ENCODE peak calls at places on chromosomes 3 and 15, in seven cellular contexts. F is tibial nerve, M is fibroblast of lung, B is GM12878, A is SK-N-SH, H is psoas muscle, Q is hepatocyte. C is an unnamed sample.

GRCh38 chr3:107392549-107393165 is 15.4 kb downstream of the CCDC54 start:
- DNase-seq in F (no peak), M (peak; percentile 43), B (no peak), A (no peak), H (no peak), Q (no peak), C (no peak)

GRCh38 chr3:160448845-160449659 is 534 bp downstream of the TRIM59 start:
- DNase-seq in F (no peak), M (peak; percentile 67), B (no peak), A (peak; percentile 37), H (no peak), Q (no peak), C (no peak)

GRCh38 chr15:99076555-99077308 is 28.1 kb upstream of the SYNM start:
- DNase-seq in F (peak; percentile 64), M (peak; percentile 88), B (peak; percentile 74), A (peak; percentile 74), H (no peak), Q (peak; percentile 82), C (peak; percentile 63)

GRCh38 chr3:187994221-187995085 is 159.5 kb upstream of the LPP start:
- DNase-seq in F (no peak), M (peak; percentile 13), B (no peak), A (no peak), H (no peak), Q (no peak), C (no peak)

GRCh38 chr3:153574445-153574844 is 412.4 kb downstream of the RAP2B start:
- DNase-seq in F (no peak), M (peak; percentile 24), B (no peak), A (no peak), H (no peak), Q (no peak), C (no peak)

GRCh38 chr3:189652042-189652441 is 20.9 kb downstream of the TP63 start:
- DNase-seq in F (no peak), M (peak; percentile 8), B (no peak), A (peak; percentile 0), H (no peak), Q (peak; percentile 21), C (peak; percentile 60)

GRCh38 chr15:101371519-101371918 is 76.5 kb upstream of the SNRPA1 start:
- DNase-seq in F (no peak), M (no peak), B (no peak), A (no peak), H (no peak), Q (no peak), C (no peak)

GRCh38 chr3:179330438-179330837 is 7.6 kb downstream of the ZNF639 start:
- DNase-seq in F (no peak), M (peak; percentile 13), B (no peak), A (no peak), H (no peak), Q (no peak), C (no peak)

GRCh38 chr3:142244056-142244455 is 18.7 kb upstream of the GK5 start:
- DNase-seq in F (no peak), M (no peak), B (no peak), A (no peak), H (no peak), Q (no peak), C (no peak)

GRCh38 chr15:34853001-34853758 is 57.8 kb upstream of the ACTC1 start:
- DNase-seq in F (no peak), M (peak; percentile 83), B (no peak), A (no peak), H (no peak), Q (no peak), C (no peak)

GRCh38 chr15:85778107-85778776 is 16.5 kb downstream of the KLHL25 start:
- DNase-seq in F (no peak), M (no peak), B (no peak), A (no peak), H (no peak), Q (no peak), C (no peak)

GRCh38 chr3:158260392-158260791 is 150.5 kb downstream of the RSRC1 start:
- DNase-seq in F (no peak), M (no peak), B (no peak), A (no peak), H (no peak), Q (no peak), C (no peak)

GRCh38 chr3:66037986-66038369 is 740 bp downstream of the MAGI1 start:
- DNase-seq in F (no peak), M (no peak), B (no peak), A (peak; percentile 64), H (peak; percentile 27), Q (peak; percentile 38), C (no peak)

GRCh38 chr15:49225572-49226281 is 55.7 kb downstream of the GALK2 start:
- DNase-seq in F (no peak), M (peak; percentile 54), B (no peak), A (peak; percentile 14), H (no peak), Q (peak; percentile 45), C (peak; percentile 48)

GRCh38 chr3:46065751-46066256 is 38.5 kb upstream of the XCR1 start:
- DNase-seq in F (no peak), M (no peak), B (no peak), A (no peak), H (no peak), Q (no peak), C (no peak)
- TF ChIP-seq CTCF in F (no peak), M (no peak), B (no peak), A (no peak), H (no peak), Q (no peak), C (no peak)

GRCh38 chr3:46946856-46947544 is 29.5 kb downstream of the CCDC12 start:
- DNase-seq in F (no peak), M (peak; percentile 17), B (no peak), A (peak; percentile 80), H (peak; percentile 51), Q (peak; percentile 71), C (no peak)

GRCh38 chr3:46947981-46948791 is 28.4 kb downstream of the CCDC12 start:
- DNase-seq in F (no peak), M (peak; percentile 28), B (no peak), A (peak; percentile 53), H (peak; percentile 46), Q (peak; percentile 91), C (peak; percentile 90)

GRCh38 chr3:46946416-46946815 is 30.1 kb downstream of the CCDC12 start:
- DNase-seq in F (no peak), M (no peak), B (no peak), A (no peak), H (no peak), Q (peak; percentile 57), C (no peak)

GRCh38 chr3:46948830-46949671 is 27.5 kb downstream of the CCDC12 start:
- DNase-seq in F (no peak), M (no peak), B (no peak), A (no peak), H (no peak), Q (peak; percentile 63), C (peak; percentile 71)

GRCh38 chr3:46947545-46947899 is 29.0 kb downstream of the CCDC12 start:
- DNase-seq in F (no peak), M (no peak), B (no peak), A (no peak), H (no peak), Q (no peak), C (no peak)
- H3K4me1 ChIP-seq in F (peaks cover 84% of the 10 kb centered on the region), M (peaks cover 2% of the 10 kb centered on the region), B (peaks cover 38% of the 10 kb centered on the region), A (peaks cover 42% of the 10 kb centered on the region), H (peaks cover 84% of the 10 kb centered on the region), Q (peaks cover 79% of the 10 kb centered on the region), C (peaks cover 70% of the 10 kb centered on the region)

DNA sequence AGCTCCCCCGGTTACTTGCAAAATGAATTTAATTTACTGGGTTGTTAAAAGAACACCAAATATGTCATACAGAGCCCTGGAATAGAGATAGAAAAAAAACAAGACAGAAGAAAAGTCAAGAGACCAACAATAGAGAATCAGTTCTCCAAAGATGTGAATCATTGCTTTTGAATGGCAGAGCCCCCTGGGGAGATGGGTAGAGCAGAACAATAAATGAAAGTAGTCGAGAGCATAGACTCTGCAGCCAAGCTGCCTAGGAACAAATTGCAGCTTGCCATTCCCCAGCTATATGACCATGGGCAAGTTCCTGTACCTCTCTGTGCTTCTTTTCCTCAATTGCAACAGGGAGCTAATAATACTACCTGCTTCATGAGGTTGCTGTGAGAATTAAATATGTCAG is 25.1 kb upstream of the BFSP2 start:
- DNase-seq in F (no peak), M (no peak), B (no peak), A (no peak), H (no peak), Q (no peak), C (no peak)
- TF ChIP-seq CTCF in F (no peak), M (no peak), B (no peak), A (no peak), H (no peak), Q (no peak), C (no peak)

DNA sequence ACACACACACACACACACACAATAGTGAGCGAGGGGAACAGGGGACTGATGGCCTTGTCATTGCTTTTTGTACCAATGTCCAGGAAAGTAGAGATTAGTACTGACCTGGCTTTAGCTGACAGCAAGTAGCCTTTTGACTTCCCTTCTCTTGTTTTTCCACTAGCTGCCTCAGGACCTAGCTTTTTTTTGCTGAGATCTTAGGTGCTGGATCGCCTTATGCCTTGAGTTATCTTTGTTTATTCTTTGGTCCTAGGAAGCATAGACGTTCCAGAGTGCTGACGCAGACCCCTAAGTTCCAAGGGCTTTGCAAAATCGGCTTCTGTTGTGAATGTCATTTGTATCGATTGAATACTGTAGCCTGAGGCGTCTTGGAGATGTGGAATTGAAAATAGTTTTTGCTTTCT is at the start of gene UTS2B:
- DNase-seq in F (no peak), M (peak; percentile 83), B (no peak), A (no peak), H (no peak), Q (peak; percentile 46), C (no peak)
- H3K4me1 ChIP-seq in F (peaks cover 57% of the 10 kb centered on the region), M (peaks cover 10% of the 10 kb centered on the region), B (peaks cover 17% of the 10 kb centered on the region), A (peaks cover 18% of the 10 kb centered on the region), H (peaks cover 38% of the 10 kb centered on the region), Q (peaks cover 13% of the 10 kb centered on the region), C (peaks cover 26% of the 10 kb centered on the region)

DNA sequence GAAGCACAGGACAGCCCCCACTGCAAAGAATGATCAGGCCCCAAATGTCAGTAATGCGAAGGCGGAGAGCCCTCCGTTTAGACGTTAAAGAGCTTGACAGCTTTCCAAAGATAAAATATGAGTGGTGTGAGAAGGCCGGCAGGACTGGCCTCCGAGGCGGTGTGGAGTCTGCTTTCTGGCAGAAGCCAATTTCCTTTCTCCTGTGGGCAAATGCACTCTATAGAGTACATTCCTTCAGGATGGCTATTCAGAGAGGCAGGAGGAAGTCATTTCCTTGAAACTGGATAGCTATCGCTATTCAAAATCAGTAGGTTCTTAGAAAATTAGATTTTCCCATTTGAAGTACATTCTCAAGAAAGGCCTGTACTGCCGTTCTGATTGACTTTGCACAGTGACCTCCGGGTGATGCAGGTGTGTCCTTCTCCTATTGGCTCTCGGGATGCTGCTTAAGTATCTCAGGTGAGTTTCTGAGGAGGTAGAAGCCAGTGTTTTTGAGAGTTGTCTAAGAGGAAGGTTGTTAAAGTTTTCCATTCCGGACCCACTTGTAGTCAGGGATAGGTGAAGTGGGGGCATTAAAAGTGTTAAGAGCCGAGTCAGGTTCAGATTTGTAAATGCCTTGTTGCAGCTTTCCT is 72.8 kb upstream of the MYZAP start:
- DNase-seq in F (no peak), M (no peak), B (no peak), A (no peak), H (no peak), Q (no peak), C (no peak)
- TF ChIP-seq CTCF in F (no peak), M (no peak), B (no peak), A (no peak), H (no peak), Q (no peak), C (no peak)